ENCODE peak calls at places on chromosomes 11 and 22, in ten cellular contexts. One of them, this sample, is unnamed.

GRCh38 chr22:37148031-37148651 is 1.6 kb downstream of the IL2RB start:
- DNase-seq in CD4-positive, alpha-beta T cell: no peak
- DNase-seq in stromal cell of bone marrow: no peak
- DNase-seq in A172: no peak
- DNase-seq in foreskin melanocyte: no peak
- DNase-seq in KG1: no peak
- DNase-seq in HT-29: no peak
- DNase-seq in AG09319: no peak
- DNase-seq in AML-193: no peak
- DNase-seq in smooth muscle cell of the brain vasculature: no peak
- DNase-seq in this sample: no peak

GRCh38 chr22:48072777-48073176 is 1310.3 kb downstream of the TBC1D22A start:
- DNase-seq in CD4-positive, alpha-beta T cell: no peak
- DNase-seq in stromal cell of bone marrow: no peak
- DNase-seq in A172: no peak
- DNase-seq in foreskin melanocyte: no peak
- DNase-seq in KG1: no peak
- DNase-seq in HT-29: no peak
- DNase-seq in AG09319: no peak
- DNase-seq in AML-193: no peak
- DNase-seq in smooth muscle cell of the brain vasculature: no peak
- DNase-seq in this sample: no peak

GRCh38 chr11:103648670-103649400 is 387.6 kb upstream of the DDI1 start:
- DNase-seq in CD4-positive, alpha-beta T cell: no peak
- DNase-seq in stromal cell of bone marrow: no peak
- DNase-seq in A172: peak; percentile 81
- DNase-seq in foreskin melanocyte: no peak
- DNase-seq in KG1: no peak
- DNase-seq in HT-29: no peak
- DNase-seq in AG09319: peak; percentile 16
- DNase-seq in AML-193: no peak
- DNase-seq in smooth muscle cell of the brain vasculature: no peak
- DNase-seq in this sample: peak; percentile 23

GRCh38 chr11:10387209-10388083 is 67.6 kb upstream of the AMPD3 start:
- DNase-seq in CD4-positive, alpha-beta T cell: no peak
- DNase-seq in stromal cell of bone marrow: peak; percentile 96
- DNase-seq in A172: no peak
- DNase-seq in foreskin melanocyte: no peak
- DNase-seq in KG1: no peak
- DNase-seq in HT-29: peak; percentile 62
- DNase-seq in AG09319: peak; percentile 96
- DNase-seq in AML-193: no peak
- DNase-seq in smooth muscle cell of the brain vasculature: peak; percentile 91
- DNase-seq in this sample: no peak

GRCh38 chr22:30196141-30196866 is 50.3 kb downstream of the LIF start:
- DNase-seq in CD4-positive, alpha-beta T cell: peak; percentile 11
- DNase-seq in stromal cell of bone marrow: peak; percentile 100
- DNase-seq in A172: peak; percentile 97
- DNase-seq in foreskin melanocyte: no peak
- DNase-seq in KG1: peak; percentile 41
- DNase-seq in HT-29: peak; percentile 86
- DNase-seq in AG09319: peak; percentile 100
- DNase-seq in AML-193: no peak
- DNase-seq in smooth muscle cell of the brain vasculature: peak; percentile 95
- DNase-seq in this sample: peak; percentile 100

GRCh38 chr11:69010964-69011623 is 2.0 kb downstream of the MRGPRF start:
- DNase-seq in CD4-positive, alpha-beta T cell: no peak
- DNase-seq in stromal cell of bone marrow: peak; percentile 68
- DNase-seq in A172: peak; percentile 60
- DNase-seq in foreskin melanocyte: peak; percentile 75
- DNase-seq in KG1: no peak
- DNase-seq in HT-29: peak; percentile 81
- DNase-seq in AG09319: peak; percentile 54
- DNase-seq in AML-193: no peak
- DNase-seq in smooth muscle cell of the brain vasculature: no peak
- DNase-seq in this sample: no peak

GRCh38 chr11:16883179-16883578 is 131.0 kb downstream of the PLEKHA7 start:
- DNase-seq in CD4-positive, alpha-beta T cell: no peak
- DNase-seq in stromal cell of bone marrow: no peak
- DNase-seq in A172: peak; percentile 25
- DNase-seq in foreskin melanocyte: no peak
- DNase-seq in KG1: no peak
- DNase-seq in HT-29: peak; percentile 88
- DNase-seq in AG09319: no peak
- DNase-seq in AML-193: peak; percentile 47
- DNase-seq in smooth muscle cell of the brain vasculature: no peak
- DNase-seq in this sample: peak; percentile 68

GRCh38 chr11:621838-622237 is 2.9 kb downstream of the CDHR5 start:
- DNase-seq in CD4-positive, alpha-beta T cell: no peak
- DNase-seq in stromal cell of bone marrow: no peak
- DNase-seq in A172: no peak
- DNase-seq in foreskin melanocyte: no peak
- DNase-seq in KG1: no peak
- DNase-seq in HT-29: no peak
- DNase-seq in AG09319: no peak
- DNase-seq in AML-193: no peak
- DNase-seq in smooth muscle cell of the brain vasculature: no peak
- DNase-seq in this sample: no peak

GRCh38 chr11:33651555-33651954 is 49.1 kb downstream of the C11orf91 start:
- DNase-seq in CD4-positive, alpha-beta T cell: no peak
- DNase-seq in stromal cell of bone marrow: no peak
- DNase-seq in A172: no peak
- DNase-seq in foreskin melanocyte: no peak
- DNase-seq in KG1: no peak
- DNase-seq in HT-29: no peak
- DNase-seq in AG09319: no peak
- DNase-seq in AML-193: no peak
- DNase-seq in smooth muscle cell of the brain vasculature: no peak
- DNase-seq in this sample: no peak

GRCh38 chr22:19870153-19871022 is 15.7 kb upstream of the GNB1L start:
- DNase-seq in CD4-positive, alpha-beta T cell: no peak
- DNase-seq in stromal cell of bone marrow: no peak
- DNase-seq in A172: no peak
- DNase-seq in foreskin melanocyte: no peak
- DNase-seq in KG1: no peak
- DNase-seq in HT-29: no peak
- DNase-seq in AG09319: no peak
- DNase-seq in AML-193: no peak
- DNase-seq in smooth muscle cell of the brain vasculature: no peak
- DNase-seq in this sample: no peak